ENCODE peak calls at places on chromosomes 1 and 21, in six cellular contexts. Q, W, C, L, U and R are unnamed samples.

GRCh38 chr1:100009458-100009857 is 39.7 kb downstream of the SLC35A3 start:
- DNase-seq in C (no peak), Q (no peak), W (no peak), L (no peak), U (peak; percentile 71), R (no peak)

GRCh38 chr1:2476066-2476999 is at the start of gene PLCH2:
- DNase-seq in L (no peak), C (no peak), Q (no peak), U (no peak), W (no peak), R (no peak)

GRCh38 chr1:67270569-67270968 is 37.1 kb upstream of the IL12RB2 start:
- DNase-seq in Q (no peak), L (no peak), C (no peak), U (no peak), W (no peak), R (no peak)

GRCh38 chr1:185704181-185704580 is 30.0 kb upstream of the HMCN1 start:
- DNase-seq in U (no peak), C (no peak), W (no peak), Q (no peak), L (no peak), R (no peak)

GRCh38 chr1:29849038-29849750 is 612.9 kb downstream of the PTPRU start:
- DNase-seq in Q (no peak), L (peak; percentile 44), W (no peak), C (peak; percentile 33), U (peak; percentile 17), R (peak; percentile 29)

GRCh38 chr1:32733573-32734321 is 31.2 kb upstream of the SYNC start:
- DNase-seq in W (peak; percentile 71), C (no peak), Q (no peak), L (no peak), U (peak; percentile 64), R (no peak)

GRCh38 chr1:50978852-50979781 is 9.1 kb downstream of the CDKN2C start:
- DNase-seq in U (no peak), Q (no peak), L (peak; percentile 25), C (no peak), W (no peak), R (no peak)

GRCh38 chr1:67339623-67340343 is 32.1 kb downstream of the IL12RB2 start:
- DNase-seq in W (no peak), U (peak; percentile 77), L (no peak), Q (no peak), C (no peak), R (no peak)

GRCh38 chr1:209389258-209389657 is 194.3 kb upstream of the CAMK1G start:
- DNase-seq in Q (peak; percentile 72), U (peak; percentile 94), C (no peak), W (no peak), L (no peak), R (no peak)

GRCh38 chr21:34181418-34181817 is 108.0 kb downstream of the MRPS6 start:
- DNase-seq in W (peak; percentile 71), Q (no peak), U (no peak), L (peak; percentile 51), C (no peak), R (no peak)

GRCh38 chr21:37006521-37007291 is at the start of gene RIPPLY3:
- DNase-seq in L (no peak), U (no peak), W (no peak), C (no peak), Q (no peak), R (no peak)

GRCh38 chr1:180863158-180863775 is 49.4 kb upstream of the KIAA1614 start:
- DNase-seq in Q (peak; percentile 43), W (no peak), L (peak; percentile 44), U (peak; percentile 68), C (no peak), R (no peak)

GRCh38 chr1:107559881-107560280 is 405.1 kb downstream of the VAV3 start:
- DNase-seq in Q (no peak), C (no peak), L (no peak), W (no peak), U (no peak), R (no peak)

GRCh38 chr1:225745231-225745630 is 32.4 kb upstream of the SRP9 start:
- DNase-seq in Q (no peak), L (no peak), W (no peak), C (no peak), U (no peak), R (no peak)

GRCh38 chr1:238950786-238951185 is 435.6 kb upstream of the CHRM3 start:
- DNase-seq in L (no peak), Q (no peak), W (no peak), U (no peak), C (no peak), R (no peak)

GRCh38 chr21:28916150-28916893 is 76.4 kb downstream of the LTN1 start:
- DNase-seq in L (no peak), U (no peak), W (no peak), Q (no peak), C (no peak), R (no peak)

GRCh38 chr1:81800741-81801031 is at the start of gene ADGRL2:
- DNase-seq in U (no peak), C (peak; percentile 26), L (peak; percentile 53), Q (no peak), W (peak; percentile 77), R (no peak)

GRCh38 chr1:38018864-38019343 is 6.4 kb downstream of the UTP11 start:
- DNase-seq in W (no peak), L (no peak), C (no peak), U (peak; percentile 60), Q (no peak), R (no peak)

GRCh38 chr1:66240491-66241484 is 293.2 kb upstream of the SGIP1 start:
- DNase-seq in W (no peak), C (no peak), L (no peak), Q (no peak), U (peak; percentile 7), R (no peak)

GRCh38 chr1:22717038-22717758 is 6.6 kb downstream of the EPHB2 start:
- DNase-seq in C (peak; percentile 60), U (no peak), L (no peak), Q (no peak), W (no peak), R (no peak)

GRCh38 chr1:34590211-34590623 is 164.6 kb upstream of the GJB5 start:
- DNase-seq in Q (peak; percentile 19), C (no peak), L (no peak), U (no peak), W (no peak), R (no peak)

DNA sequence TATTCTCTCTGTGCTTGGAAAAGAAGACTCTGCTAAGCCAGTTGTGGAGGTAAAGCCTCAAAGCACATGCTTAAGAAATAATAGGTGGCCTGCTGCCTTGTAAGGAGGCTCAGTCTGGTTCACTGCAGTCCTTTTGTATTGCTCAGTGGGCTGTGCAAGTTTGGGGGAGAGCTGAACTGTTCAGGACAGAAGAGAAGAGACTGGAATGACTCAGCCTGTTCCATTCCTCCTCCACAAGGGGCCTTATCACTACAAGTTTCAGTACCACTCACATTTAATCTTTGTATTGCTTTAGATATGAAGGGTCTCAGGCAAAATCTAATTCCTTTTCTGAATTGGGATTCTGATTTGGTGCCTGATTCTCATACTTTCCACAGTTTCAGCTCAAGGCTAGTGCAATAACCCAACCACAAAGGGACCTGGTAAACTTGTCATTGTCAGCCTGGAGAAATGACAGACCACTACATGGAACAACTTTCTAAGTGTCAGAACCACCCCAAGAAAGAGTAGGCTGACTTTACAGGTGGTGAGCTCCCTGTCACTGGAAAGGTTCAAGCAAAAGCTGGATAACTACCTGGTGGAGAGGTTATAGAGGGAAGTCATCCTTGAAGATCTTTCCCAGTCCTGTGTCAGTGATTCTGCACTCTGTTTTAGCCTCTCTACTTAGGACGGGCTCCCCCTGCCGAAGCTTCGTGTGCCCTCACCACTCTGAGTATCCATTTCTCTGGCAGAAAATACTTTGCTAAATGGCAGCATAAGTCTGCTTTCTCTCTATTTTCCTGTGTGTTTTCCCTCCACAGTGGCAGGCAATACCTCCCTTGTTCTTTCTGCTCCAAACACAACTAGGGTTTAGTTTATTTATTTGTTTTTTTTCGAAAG is 162.9 kb upstream of the GJB5 start:
- DNase-seq in Q (no peak), L (no peak), U (no peak), C (no peak), W (no peak), R (no peak)
- TF ChIP-seq CTCF in Q (peak; percentile 12), L (no peak), U (no peak), C (no peak), W (no peak), R (no peak)

DNA sequence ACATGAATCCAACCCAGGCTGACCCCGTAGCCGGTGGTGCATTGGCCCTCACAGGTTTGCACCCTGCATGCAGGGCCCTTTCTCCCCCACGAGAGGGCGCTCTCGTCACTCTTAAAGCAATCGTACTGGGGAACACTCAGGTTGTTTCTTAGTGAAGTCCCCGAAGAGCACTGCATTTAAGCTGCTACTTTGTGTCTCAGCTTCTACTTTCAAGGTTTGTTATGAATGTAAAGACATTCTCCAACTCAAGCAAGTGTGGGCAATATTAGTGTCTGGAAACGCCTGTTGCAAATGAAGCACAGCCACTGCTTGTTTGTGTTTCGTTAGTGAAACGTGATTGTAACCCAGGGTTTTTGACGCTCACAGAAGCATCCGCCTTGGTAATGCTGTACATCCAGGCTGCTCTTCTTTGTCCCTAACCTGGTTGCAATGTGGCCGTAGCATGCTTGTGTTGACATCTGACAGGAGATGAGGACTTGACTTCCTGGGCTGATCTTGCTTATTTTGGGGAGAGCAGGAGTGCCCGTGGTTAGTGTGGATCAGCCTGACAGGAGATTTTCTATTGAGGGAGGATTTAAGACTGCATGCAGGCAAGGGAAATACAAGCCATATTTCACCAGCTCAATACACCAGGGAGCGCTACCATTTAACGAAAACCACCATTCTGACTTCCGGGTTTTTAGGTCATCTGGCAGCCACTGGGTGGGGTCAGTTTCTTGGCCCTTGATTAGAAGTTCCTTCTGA is 79.8 kb downstream of the ST6GALNAC3 start:
- DNase-seq in C (peak; percentile 83), L (peak; percentile 89), U (peak; percentile 49), W (peak; percentile 82), Q (peak; percentile 50), R (peak; percentile 94)
- H3K27me3 ChIP-seq in C (no peaks in the 10 kb centered on the region), L (no peaks in the 10 kb centered on the region), U (no peaks in the 10 kb centered on the region), W (no peaks in the 10 kb centered on the region), Q (no peaks in the 10 kb centered on the region), R (no peaks in the 10 kb centered on the region)

GRCh38 chr1:214277704-214278635 is 3.0 kb upstream of the SMYD2 start:
- DNase-seq in L (no peak), C (no peak), U (peak; percentile 34), W (no peak), Q (no peak), R (no peak)
- TF ChIP-seq POLR2A in L (no peak), C (no peak), U (no peak), W (no peak), Q (no peak), R (no peak)

GRCh38 chr21:26850116-26850643 is 5.0 kb upstream of the ADAMTS1 start:
- DNase-seq in U (peak; percentile 59), C (no peak), Q (peak; percentile 2), W (no peak), L (no peak), R (no peak)
- TF ChIP-seq CTCF in U (peak; percentile 58), C (peak; percentile 48), Q (peak; percentile 38), W (peak; percentile 81), L (peak; percentile 83), R (peak; percentile 57)

GRCh38 chr1:5610432-5610831 is 381.8 kb downstream of the NPHP4 start:
- DNase-seq in W (no peak), U (no peak), C (no peak), L (no peak), Q (no peak), R (no peak)
- H3K27me3 ChIP-seq in W (peaks cover 14% of the 10 kb centered on the region), U (no peaks in the 10 kb centered on the region), C (no peaks in the 10 kb centered on the region), L (no peaks in the 10 kb centered on the region), Q (peaks cover 14% of the 10 kb centered on the region), R (peaks cover 13% of the 10 kb centered on the region)